ENCODE peak calls at places on chromosomes 4 and X, in six cellular contexts. B, D, T, N, E and M are unnamed samples.

GRCh38 chr4:178165251-178165650 is 723.0 kb upstream of the AGA start:
- DNase-seq in B (no peak), D (peak; percentile 23), E (no peak), T (no peak), N (no peak), M (peak; percentile 17)

GRCh38 chrX:51779306-51779705 is 36.1 kb downstream of the GSPT2 start:
- DNase-seq in D (no peak), B (no peak), E (no peak), N (no peak), T (peak; percentile 5), M (peak; percentile 6)

GRCh38 chrX:15511563-15511962 is 11.0 kb downstream of the BMX start:
- DNase-seq in B (no peak), D (peak; percentile 23), E (no peak), T (no peak), N (no peak), M (no peak)

GRCh38 chrX:119155416-119156035 is 27.9 kb upstream of the KIAA1210 start:
- DNase-seq in E (no peak), N (no peak), T (no peak), B (no peak), D (peak; percentile 67), M (peak; percentile 67)

GRCh38 chrX:112688242-112688641 is 8.5 kb upstream of the LHFPL1 start:
- DNase-seq in B (no peak), D (no peak), E (no peak), N (no peak), T (no peak), M (no peak)

GRCh38 chrX:3728454-3728853 is 15.0 kb upstream of the PRKX start:
- DNase-seq in N (no peak), D (peak; percentile 37), B (no peak), T (no peak), E (no peak), M (peak; percentile 15)

GRCh38 chr4:38867478-38868054 is at the start of gene FAM114A1:
- DNase-seq in E (peak; percentile 81), T (peak; percentile 92), D (peak; percentile 55), B (no peak), N (no peak), M (peak; percentile 87)

GRCh38 chr4:99825272-99825671 is 8.6 kb downstream of the DAPP1 start:
- DNase-seq in D (no peak), B (no peak), E (no peak), N (no peak), T (no peak), M (no peak)

GRCh38 chr4:89072921-89073320 is 15.9 kb upstream of the FAM13A start:
- DNase-seq in T (no peak), E (no peak), N (no peak), D (no peak), B (no peak), M (no peak)

GRCh38 chr4:151599876-151600275 is 160.9 kb downstream of the GATB start:
- DNase-seq in E (no peak), N (no peak), T (no peak), B (no peak), D (no peak), M (no peak)

GRCh38 chr4:82124365-82124764 is 249.4 kb downstream of the HNRNPD start:
- DNase-seq in D (no peak), N (no peak), B (no peak), T (no peak), E (no peak), M (peak; percentile 3)